ENCODE peak calls at places on chromosomes 1 and 21, in nine cellular contexts. H, Z, Q, P, X, L, T, V and Y are unnamed samples.

GRCh38 chr1:192552619-192553225 is 22.9 kb upstream of the RGS1 start:
- DNase-seq in P (no peak), Z (peak; percentile 35), X (no peak), T (no peak), L (no peak), H (no peak), V (no peak), Q (no peak), Y (no peak)

GRCh38 chr1:179754031-179754624 is 11.0 kb downstream of the FAM163A start:
- DNase-seq in Z (peak; percentile 89), P (peak; percentile 82), L (no peak), V (no peak), X (no peak), H (no peak), Q (no peak), T (peak; percentile 44), Y (no peak)

GRCh38 chr1:2300851-2301606 is 72.9 kb downstream of the SKI start:
- DNase-seq in X (no peak), P (no peak), Z (peak; percentile 37), H (no peak), Q (no peak), V (peak; percentile 98), L (peak; percentile 76), T (no peak), Y (peak; percentile 92)

GRCh38 chr1:108119500-108119899 is 80.6 kb downstream of the SLC25A24 start:
- DNase-seq in V (no peak), L (no peak), T (no peak), Q (no peak), Z (no peak), H (no peak), X (no peak), P (no peak), Y (no peak)

GRCh38 chr1:26855636-26856035 is 7.3 kb upstream of the SFN start:
- DNase-seq in T (no peak), Q (no peak), V (no peak), H (no peak), X (no peak), Z (no peak), L (no peak), P (no peak), Y (no peak)

GRCh38 chr1:194447635-194448034 is 1261.2 kb upstream of the B3GALT2 start:
- DNase-seq in V (no peak), Z (peak; percentile 86), P (no peak), L (no peak), H (no peak), T (peak; percentile 8), X (no peak), Q (no peak), Y (no peak)

GRCh38 chr1:77188770-77189169 is 30.5 kb downstream of the PIGK start:
- DNase-seq in T (no peak), P (no peak), X (no peak), H (no peak), L (no peak), Z (no peak), V (no peak), Q (no peak), Y (no peak)

GRCh38 chr1:240092301-240093119 is 827 bp downstream of the FMN2 start:
- DNase-seq in Q (peak; percentile 63), H (peak; percentile 84), V (peak; percentile 33), T (peak; percentile 33), P (peak; percentile 77), Z (peak; percentile 81), L (no peak), X (peak; percentile 42), Y (no peak)

GRCh38 chr21:42524341-42525227 is 10.9 kb downstream of the SLC37A1 start:
- DNase-seq in V (peak; percentile 86), L (no peak), P (peak; percentile 49), Z (peak; percentile 56), H (peak; percentile 90), Q (no peak), T (no peak), X (no peak), Y (peak; percentile 93)

GRCh38 chr1:116712510-116712909 is 41.7 kb upstream of the CD2 start:
- DNase-seq in L (no peak), V (no peak), H (no peak), P (peak; percentile 70), Z (no peak), X (no peak), Q (no peak), T (no peak), Y (no peak)

GRCh38 chr1:60978421-60979357 is 103.7 kb upstream of the NFIA start:
- DNase-seq in Q (no peak), Z (peak; percentile 30), P (peak; percentile 53), H (no peak), L (no peak), X (no peak), V (no peak), T (no peak), Y (no peak)

GRCh38 chr1:10457910-10458309 is 8.1 kb downstream of the CORT start:
- DNase-seq in X (no peak), Z (no peak), P (no peak), L (no peak), H (no peak), Q (no peak), T (no peak), V (no peak), Y (no peak)

GRCh38 chr1:8439015-8439702 is 121.2 kb downstream of the SLC45A1 start:
- DNase-seq in T (peak; percentile 62), Z (peak; percentile 87), P (peak; percentile 79), V (peak; percentile 75), X (peak; percentile 79), H (peak; percentile 76), L (no peak), Q (peak; percentile 77), Y (peak; percentile 89)

GRCh38 chr1:20411196-20411980 is 74.6 kb downstream of the CAMK2N1 start:
- DNase-seq in P (peak; percentile 96), V (no peak), L (no peak), X (no peak), Q (peak; percentile 83), T (peak; percentile 79), H (no peak), Z (peak; percentile 94), Y (no peak)

GRCh38 chr1:94020764-94021579 is 100.0 kb downstream of the ABCA4 start:
- DNase-seq in L (no peak), X (no peak), Q (no peak), P (peak; percentile 94), T (peak; percentile 93), H (no peak), V (no peak), Z (peak; percentile 100), Y (no peak)

GRCh38 chr1:13948851-13949490 is 249.0 kb downstream of the PRDM2 start:
- DNase-seq in L (no peak), T (no peak), P (no peak), Q (no peak), X (no peak), H (no peak), Z (no peak), V (no peak), Y (no peak)

GRCh38 chr1:161389691-161390558 is 22.2 kb upstream of the CFAP126 start:
- DNase-seq in X (peak; percentile 97), Q (peak; percentile 99), Z (peak; percentile 97), L (peak; percentile 90), T (peak; percentile 96), P (peak; percentile 97), V (peak; percentile 88), H (peak; percentile 94), Y (peak; percentile 98)

GRCh38 chr1:41862411-41863221 is 56.1 kb downstream of the HIVEP3 start:
- DNase-seq in Z (peak; percentile 99), V (no peak), X (peak; percentile 66), T (no peak), L (peak; percentile 51), P (peak; percentile 95), H (no peak), Q (peak; percentile 78), Y (no peak)

GRCh38 chr1:198667796-198668195 is 29.0 kb downstream of the PTPRC start:
- DNase-seq in L (no peak), P (no peak), T (no peak), X (no peak), Q (no peak), H (no peak), Z (no peak), V (no peak), Y (no peak)

GRCh38 chr1:155970531-155971167 is 7.7 kb downstream of the ARHGEF2 start:
- DNase-seq in X (peak; percentile 86), H (no peak), P (peak; percentile 85), Q (peak; percentile 89), T (no peak), L (no peak), Z (peak; percentile 82), V (peak; percentile 87), Y (peak; percentile 86)

GRCh38 chr1:39933956-39934941 is 20.7 kb upstream of the MFSD2A start:
- DNase-seq in V (no peak), Q (peak; percentile 49), H (no peak), P (peak; percentile 81), T (peak; percentile 75), Z (peak; percentile 76), L (no peak), X (no peak), Y (peak; percentile 92)

GRCh38 chr1:180153032-180153431 is 1.6 kb upstream of the QSOX1 start:
- DNase-seq in V (no peak), Z (no peak), T (no peak), H (no peak), P (no peak), L (no peak), X (no peak), Q (no peak), Y (no peak)

GRCh38 chr1:15246960-15247614 is at the start of gene FHAD1:
- DNase-seq in Z (peak; percentile 53), H (peak; percentile 88), P (peak; percentile 90), X (no peak), T (no peak), L (peak; percentile 35), V (no peak), Q (no peak), Y (peak; percentile 84)

GRCh38 chr1:41547336-41547735 is 62.9 kb upstream of the EDN2 start:
- DNase-seq in H (no peak), Q (no peak), P (no peak), Z (no peak), L (no peak), X (no peak), T (no peak), V (no peak), Y (no peak)

GRCh38 chr1:45583264-45583665 is 576 bp upstream of the NASP start:
- DNase-seq in T (peak; percentile 90), Z (peak; percentile 95), Q (peak; percentile 97), X (peak; percentile 97), V (peak; percentile 92), P (peak; percentile 98), H (peak; percentile 92), L (peak; percentile 93), Y (peak; percentile 96)

GRCh38 chr1:160371691-160372208 is 4.9 kb downstream of the NHLH1 start:
- DNase-seq in T (no peak), P (no peak), V (no peak), H (no peak), L (no peak), Z (no peak), Q (no peak), X (no peak), Y (no peak)

GRCh38 chr1:78640462-78640861 is 9.2 kb upstream of the IFI44 start:
- DNase-seq in V (no peak), Z (no peak), X (no peak), Q (no peak), H (no peak), L (no peak), P (no peak), T (no peak), Y (no peak)

GRCh38 chr1:234727018-234727757 is 117.2 kb upstream of the IRF2BP2 start:
- DNase-seq in T (no peak), H (peak; percentile 51), V (no peak), P (no peak), Z (peak; percentile 35), Q (no peak), L (no peak), X (no peak), Y (no peak)

GRCh38 chr21:42373181-42373907 is 7.0 kb upstream of the TFF1 start:
- DNase-seq in H (no peak), X (no peak), Z (no peak), L (no peak), T (no peak), V (no peak), Q (no peak), P (peak; percentile 48), Y (no peak)

GRCh38 chr21:33854604-33855003 is 61.0 kb downstream of the ATP5PO start:
- DNase-seq in Q (no peak), Z (no peak), H (peak; percentile 23), L (no peak), X (no peak), T (no peak), P (peak; percentile 34), V (no peak), Y (no peak)

GRCh38 chr21:36966846-36967657 is 583 bp upstream of the HLCS start:
- DNase-seq in X (no peak), P (no peak), H (no peak), T (no peak), Z (peak; percentile 8), L (no peak), Q (no peak), V (no peak), Y (no peak)